ENCODE peak calls at places on chromosomes 4 and X, in seven cellular contexts. J is breast epithelium, K is tibial nerve, T is neural progenitor cell, O is right lobe of liver, F is heart right ventricle, L is iPS DF 6.9. M is an unnamed sample.

GRCh38 chrX:148530464-148531077 is 30.2 kb downstream of the AFF2 start:
- DNase-seq in J (no peak), K (no peak), T (peak; percentile 43), O (no peak), F (no peak), L (no peak), M (peak; percentile 18)

GRCh38 chr4:105956566-105956965 is 61.3 kb downstream of the NPNT start:
- DNase-seq in J (no peak), K (no peak), T (peak; percentile 7), O (no peak), F (no peak), L (no peak), M (no peak)

GRCh38 chrX:78429172-78429571 is 101.8 kb upstream of the CYSLTR1 start:
- DNase-seq in J (no peak), K (no peak), T (no peak), O (no peak), F (no peak), L (no peak), M (no peak)

GRCh38 chrX:122770581-122770980 is 413.5 kb upstream of the GRIA3 start:
- DNase-seq in J (no peak), K (no peak), T (no peak), O (no peak), F (no peak), L (no peak), M (no peak)

GRCh38 chr4:56345461-56345860 is 41.8 kb downstream of the AASDH start:
- DNase-seq in J (no peak), K (no peak), T (no peak), O (no peak), F (no peak), L (no peak), M (no peak)

GRCh38 chrX:116436358-116436816 is at the start of gene SLC6A14:
- DNase-seq in J (no peak), K (no peak), T (no peak), O (no peak), F (no peak), L (no peak), M (no peak)

GRCh38 chrX:110743679-110744340 is 51.8 kb downstream of the CHRDL1 start:
- DNase-seq in J (no peak), K (no peak), T (no peak), O (no peak), F (no peak), L (no peak), M (no peak)

GRCh38 chr4:185859106-185859505 is 47.1 kb upstream of the SORBS2 start:
- DNase-seq in J (no peak), K (no peak), T (no peak), O (no peak), F (no peak), L (no peak), M (peak; percentile 40)

GRCh38 chr4:55670695-55671094 is 34.6 kb upstream of the NMU start:
- DNase-seq in J (no peak), K (no peak), T (no peak), O (no peak), F (no peak), L (no peak), M (no peak)

GRCh38 chr4:86543560-86544312 is 50.4 kb upstream of the PTPN13 start:
- DNase-seq in J (no peak), K (no peak), T (peak; percentile 86), O (no peak), F (no peak), L (no peak), M (peak; percentile 48)

GRCh38 chrX:123967497-123967896 is 6.0 kb downstream of the STAG2 start:
- DNase-seq in J (no peak), K (no peak), T (no peak), O (no peak), F (no peak), L (no peak), M (no peak)

GRCh38 chr4:87843936-87844335 is 11.2 kb downstream of the MEPE start:
- DNase-seq in J (no peak), K (no peak), T (no peak), O (no peak), F (no peak), L (no peak), M (peak; percentile 97)

GRCh38 chr4:77921701-77922100 is 59.1 kb downstream of the MRPL1 start:
- DNase-seq in J (no peak), K (no peak), T (no peak), O (no peak), F (no peak), L (no peak), M (peak; percentile 89)

GRCh38 chrX:12610079-12610478 is 181.1 kb upstream of the PRPS2 start:
- DNase-seq in J (no peak), K (no peak), T (no peak), O (no peak), F (no peak), L (no peak), M (no peak)

GRCh38 chr4:106583567-106583966 is 215.0 kb upstream of the GIMD1 start:
- DNase-seq in J (no peak), K (no peak), T (no peak), O (no peak), F (no peak), L (no peak), M (peak; percentile 80)

GRCh38 chrX:114650351-114650750 is 66.5 kb downstream of the HTR2C start:
- DNase-seq in J (no peak), K (no peak), T (no peak), O (no peak), F (no peak), L (no peak), M (no peak)

GRCh38 chrX:84046403-84046984 is 141.5 kb downstream of the RPS6KA6 start:
- DNase-seq in J (no peak), K (no peak), T (peak; percentile 15), O (no peak), F (no peak), L (peak; percentile 11), M (peak; percentile 28)

GRCh38 chrX:70030242-70030823 is 19.4 kb downstream of the AWAT2 start:
- DNase-seq in J (no peak), K (no peak), T (peak; percentile 71), O (no peak), F (peak; percentile 46), L (peak; percentile 31), M (peak; percentile 29)

GRCh38 chr4:94419956-94420355 is 31.8 kb upstream of the PDLIM5 start:
- DNase-seq in J (no peak), K (no peak), T (no peak), O (no peak), F (no peak), L (no peak), M (peak; percentile 69)

GRCh38 chr4:71360844-71361243 is 22.0 kb downstream of the SLC4A4 start:
- DNase-seq in J (no peak), K (no peak), T (no peak), O (no peak), F (no peak), L (no peak), M (no peak)

GRCh38 chr4:87543835-87544461 is 14.8 kb upstream of the SPARCL1 start:
- DNase-seq in J (no peak), K (no peak), T (peak; percentile 64), O (no peak), F (peak; percentile 48), L (peak; percentile 29), M (peak; percentile 47)

GRCh38 chrX:53479295-53479694 is 45.1 kb upstream of the HSD17B10 start:
- DNase-seq in J (no peak), K (no peak), T (peak; percentile 7), O (no peak), F (no peak), L (no peak), M (peak; percentile 12)

GRCh38 chr4:187562345-187562744 is 433.2 kb upstream of the ZFP42 start:
- DNase-seq in J (no peak), K (no peak), T (no peak), O (no peak), F (no peak), L (no peak), M (no peak)
- H3K27ac ChIP-seq in J (no peak overlapping the region), K (no peak overlapping the region), T (no peak overlapping the region), O (no peak overlapping the region), F (no peak overlapping the region), L (no peak overlapping the region), M (no peak overlapping the region)

DNA sequence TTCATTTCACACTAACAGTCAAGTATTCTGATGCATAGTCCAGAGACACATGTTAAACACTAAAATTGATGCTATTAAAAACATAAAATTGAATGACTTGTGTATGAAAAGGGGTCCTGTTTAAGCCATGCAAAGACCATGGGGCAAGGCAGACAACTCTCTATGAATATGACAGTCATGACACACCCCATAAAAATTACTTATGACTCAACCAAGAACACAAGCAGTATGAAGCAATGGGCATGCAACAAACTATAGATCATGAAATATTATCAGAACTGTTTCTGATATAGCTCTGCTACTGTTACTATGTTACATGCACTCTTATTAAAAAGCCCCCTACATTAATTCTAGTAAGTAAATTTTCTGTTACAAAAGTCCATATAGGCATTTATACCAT is 57.5 kb upstream of the ZCCHC13 start:
- DNase-seq in J (no peak), K (no peak), T (no peak), O (no peak), F (no peak), L (no peak), M (peak; percentile 26)
- H3K4me1 ChIP-seq in J (peaks cover 3% of the 10 kb centered on the region), K (no peaks in the 10 kb centered on the region), T (peaks cover 10% of the 10 kb centered on the region), O (no peaks in the 10 kb centered on the region), F (peaks cover 59% of the 10 kb centered on the region), L (peaks cover 1% of the 10 kb centered on the region), M (peaks cover 3% of the 10 kb centered on the region)

GRCh38 chr4:128861856-128862518 is 52.5 kb downstream of the JADE1 start:
- DNase-seq in J (no peak), K (no peak), T (no peak), O (no peak), F (no peak), L (no peak), M (no peak)
- H3K27ac ChIP-seq in J (no peak overlapping the region), K (no peak overlapping the region), T (peak overlapping the region; percentile 78), O (no peak overlapping the region), F (no peak overlapping the region), L (no peak overlapping the region), M (no peak overlapping the region)

GRCh38 chr4:10105421-10105820 is 11.2 kb downstream of the WDR1 start:
- DNase-seq in J (no peak), K (no peak), T (no peak), O (no peak), F (no peak), L (no peak), M (no peak)
- H3K4me1 ChIP-seq in J (peaks cover 31% of the 10 kb centered on the region), K (peaks cover 90% of the 10 kb centered on the region), T (peaks cover 43% of the 10 kb centered on the region), O (peaks cover 5% of the 10 kb centered on the region), F (peaks cover 98% of the 10 kb centered on the region), L (peaks cover 9% of the 10 kb centered on the region), M (peaks cover 79% of the 10 kb centered on the region)